ENCODE peak calls at places on chromosomes 5 and 9, in eight cellular contexts. E is left ventricle myocardium inferior, M is neural progenitor cell, L is uterus, K is GM06990, T is suprapubic skin, U is PC-9, O is heart right ventricle. Y is an unnamed sample.

GRCh38 chr5:123036391-123037103 is at the start of gene PPIC:
- DNase-seq in M (peak; percentile 77), O (peak; percentile 90), E (peak; percentile 90), L (peak; percentile 81), T (peak; percentile 87), K (peak; percentile 30), U (peak; percentile 54), Y (peak; percentile 73)

GRCh38 chr5:123966781-123967180 is 454.8 kb downstream of the CSNK1G3 start:
- DNase-seq in K (no peak), U (no peak), M (no peak), E (no peak), L (no peak), O (no peak), T (no peak), Y (no peak)

GRCh38 chr5:82106207-82106606 is 134.4 kb downstream of the ATG10 start:
- DNase-seq in K (no peak), T (no peak), E (no peak), U (no peak), L (no peak), O (no peak), M (no peak), Y (no peak)

GRCh38 chr5:124513216-124513615 is 233.2 kb downstream of the ZNF608 start:
- DNase-seq in K (no peak), L (no peak), O (no peak), E (no peak), T (no peak), U (no peak), M (no peak), Y (no peak)

GRCh38 chr9:111559000-111559610 is 34.1 kb downstream of the ZNF483 start:
- DNase-seq in K (no peak), O (no peak), E (no peak), L (no peak), T (no peak), U (peak; percentile 35), M (no peak), Y (no peak)

GRCh38 chr9:121564861-121565260 is 65.2 kb upstream of the GGTA1 start:
- DNase-seq in O (no peak), K (no peak), M (no peak), L (no peak), E (no peak), U (peak; percentile 89), T (no peak), Y (no peak)

GRCh38 chr9:130860458-130861316 is 25.6 kb downstream of the ABL1 start:
- DNase-seq in O (peak; percentile 79), E (peak; percentile 83), L (peak; percentile 83), T (peak; percentile 88), M (peak; percentile 43), K (no peak), U (no peak), Y (peak; percentile 72)

GRCh38 chr5:78984611-78985406 is at the start of gene ARSB:
- DNase-seq in E (peak; percentile 86), U (peak; percentile 64), M (peak; percentile 94), T (peak; percentile 87), L (peak; percentile 85), K (peak; percentile 91), O (peak; percentile 87), Y (peak; percentile 95)

GRCh38 chr5:124494540-124495116 is 251.8 kb downstream of the ZNF608 start:
- DNase-seq in E (no peak), L (no peak), O (no peak), U (no peak), T (no peak), K (no peak), M (no peak), Y (no peak)

GRCh38 chr5:120749737-120750136 is 285.6 kb downstream of the PRR16 start:
- DNase-seq in M (no peak), E (no peak), T (no peak), O (no peak), K (no peak), L (no peak), U (no peak), Y (no peak)

GRCh38 chr5:106312360-106312759 is 1358.4 kb downstream of the EFNA5 start:
- DNase-seq in O (no peak), M (no peak), E (no peak), T (no peak), K (no peak), U (no peak), L (no peak), Y (no peak)

GRCh38 chr5:96093890-96094381 is 132.3 kb upstream of the ELL2 start:
- DNase-seq in T (no peak), M (no peak), E (no peak), O (no peak), K (no peak), L (no peak), U (peak; percentile 97), Y (no peak)

GRCh38 chr5:140598836-140599235 is 34.1 kb downstream of the CD14 start:
- DNase-seq in T (no peak), U (no peak), O (no peak), M (no peak), K (no peak), E (no peak), L (no peak), Y (no peak)

GRCh38 chr9:761155-761792 is 80.2 kb upstream of the DMRT1 start:
- DNase-seq in M (no peak), K (no peak), O (no peak), T (no peak), L (no peak), U (peak; percentile 50), E (no peak), Y (no peak)

GRCh38 chr9:123335227-123335985 is 20.6 kb upstream of the CRB2 start:
- DNase-seq in T (no peak), K (no peak), E (no peak), L (no peak), O (no peak), M (peak; percentile 52), U (no peak), Y (no peak)

GRCh38 chr9:105355810-105356209 is 92.0 kb upstream of the FSD1L start:
- DNase-seq in T (no peak), K (peak; percentile 25), M (no peak), E (no peak), L (no peak), O (no peak), U (no peak), Y (no peak)

GRCh38 chr9:124774131-124774978 is 2.6 kb upstream of the OLFML2A start:
- DNase-seq in M (peak; percentile 88), O (peak; percentile 86), E (peak; percentile 87), K (peak; percentile 65), T (peak; percentile 87), L (peak; percentile 84), U (peak; percentile 66), Y (peak; percentile 96)

GRCh38 chr5:111004291-111004690 is 67.2 kb upstream of the TSLP start:
- DNase-seq in U (no peak), E (no peak), T (no peak), K (no peak), O (no peak), L (no peak), M (no peak), Y (no peak)

GRCh38 chr5:93294184-93294583 is 286.8 kb downstream of the NR2F1-AS1 start:
- DNase-seq in K (no peak), M (no peak), O (no peak), T (no peak), U (peak; percentile 91), E (no peak), L (no peak), Y (no peak)

GRCh38 chr9:77945798-77946197 is 85.8 kb downstream of the GNAQ start:
- DNase-seq in O (no peak), K (no peak), M (no peak), U (no peak), L (no peak), E (no peak), T (no peak), Y (no peak)

GRCh38 chr9:18245911-18246310 is 228.0 kb upstream of the ADAMTSL1 start:
- DNase-seq in M (no peak), K (no peak), U (no peak), O (no peak), E (no peak), L (no peak), T (no peak), Y (no peak)
- TF ChIP-seq CTCF in M (no peak), K (no peak), U (no peak), O (no peak), E (no peak), L (no peak), T (no peak), Y (no peak)

GRCh38 chr5:35920890-35921289 is 17.5 kb downstream of the CAPSL start:
- DNase-seq in M (peak; percentile 48), K (no peak), O (no peak), L (no peak), U (no peak), T (no peak), E (no peak), Y (no peak)
- TF ChIP-seq CTCF in M (peak; percentile 50), K (no peak), O (no peak), L (no peak), U (no peak), T (no peak), E (no peak), Y (no peak)

DNA sequence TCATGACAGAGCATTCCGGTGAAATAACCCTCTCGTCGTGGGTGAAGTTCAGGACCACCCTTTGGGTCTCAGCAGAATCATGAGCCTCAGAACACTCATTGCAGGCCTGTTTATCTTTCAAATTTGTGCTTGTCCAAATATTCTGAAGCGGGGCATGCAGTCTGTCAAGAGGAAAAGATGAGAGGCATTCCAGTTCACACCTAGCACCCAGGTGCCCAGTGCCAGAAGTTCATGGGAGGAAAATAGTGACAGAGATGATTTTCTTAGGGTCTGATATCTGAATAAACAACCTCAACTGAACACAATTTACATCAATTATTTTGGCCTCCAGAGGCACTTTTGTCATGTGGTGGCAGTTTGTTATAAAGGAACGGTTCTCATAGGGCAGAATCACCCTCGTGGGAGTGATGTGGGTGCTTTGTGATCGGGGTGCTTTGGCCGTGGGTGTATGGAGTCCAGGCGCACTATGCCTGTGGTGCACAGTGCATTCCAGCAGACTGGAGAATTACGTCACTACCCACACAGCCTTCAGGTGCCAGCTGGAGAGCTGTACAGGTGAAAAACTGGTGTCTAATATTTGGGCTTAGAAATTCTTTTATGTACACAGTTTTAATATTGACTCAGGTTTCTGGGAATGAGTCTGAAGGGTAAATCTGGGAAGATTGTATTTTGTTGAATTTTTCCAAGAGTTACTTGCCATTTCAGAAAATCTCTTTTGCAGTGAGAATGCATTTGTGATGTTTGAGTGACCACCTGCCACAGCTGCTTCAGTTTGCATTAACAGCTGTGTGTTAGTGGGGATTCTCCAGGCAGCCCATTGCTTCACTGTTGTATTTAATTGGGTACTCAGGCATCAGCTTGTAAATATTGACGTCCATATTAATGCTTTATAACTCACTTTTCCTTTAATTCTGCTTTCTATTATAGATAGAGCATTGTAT is 289.3 kb downstream of the FANCC start:
- DNase-seq in O (no peak), K (no peak), T (no peak), L (no peak), U (no peak), M (no peak), E (no peak), Y (no peak)
- TF ChIP-seq CTCF in O (no peak), K (no peak), T (no peak), L (no peak), U (no peak), M (no peak), E (no peak), Y (no peak)

DNA sequence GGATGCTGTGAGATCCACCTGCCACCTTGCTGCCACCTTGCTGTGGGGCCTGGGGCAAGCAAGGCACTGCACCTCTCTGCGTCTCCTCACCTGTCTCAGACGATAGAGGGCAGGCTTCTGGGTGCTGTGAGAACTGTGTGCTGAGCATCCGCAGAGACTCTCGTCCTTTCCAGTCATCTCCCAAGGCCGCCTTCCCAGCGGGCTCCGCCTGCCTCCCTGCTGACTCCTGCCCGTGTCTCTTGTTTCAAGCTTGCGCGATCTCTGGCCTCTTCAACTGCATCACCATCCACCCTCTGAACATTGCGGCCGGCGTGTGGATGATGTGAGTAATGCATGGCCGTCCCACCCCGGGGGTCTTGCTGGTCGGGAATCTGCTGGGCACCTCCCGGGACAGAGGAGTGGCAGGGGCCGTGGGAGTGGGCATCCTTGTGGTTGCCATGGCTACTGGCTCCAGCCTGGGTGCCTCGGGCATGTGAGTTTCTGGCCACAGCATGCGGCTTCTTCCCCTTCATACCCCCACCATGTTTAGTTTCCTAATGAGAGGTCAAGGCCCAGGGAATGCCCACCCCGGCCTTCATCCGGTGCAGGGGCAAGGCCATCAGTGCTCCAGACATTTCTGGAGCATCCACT is 3.6 kb downstream of the CACFD1 start:
- DNase-seq in O (no peak), U (no peak), K (no peak), E (no peak), M (peak; percentile 28), T (no peak), L (no peak), Y (no peak)
- TF ChIP-seq CTCF in O (no peak), U (no peak), K (peak; percentile 67), E (no peak), M (peak; percentile 26), T (no peak), L (no peak), Y (no peak)